ENCODE peak calls at places on chromosomes 2 and 18, in eight cellular contexts. One of them, this sample, is unnamed.

GRCh38 chr2:150601280-150602038 is 114.0 kb upstream of the RND3 start:
- DNase-seq in brain microvascular endothelial cell: peak
- DNase-seq in sigmoid colon: no peak
- DNase-seq in tibial artery: no peak
- DNase-seq in CD4-positive, alpha-beta T cell: no peak
- DNase-seq in bronchial epithelial cell: no peak
- DNase-seq in breast epithelium: no peak
- DNase-seq in BJ: peak
- DNase-seq in this sample: no peak

GRCh38 chr2:71674158-71674807 is 220.9 kb downstream of the DYSF start:
- DNase-seq in sigmoid colon: no peak
- DNase-seq in tibial artery: no peak
- DNase-seq in bronchial epithelial cell: no peak
- DNase-seq in brain microvascular endothelial cell: no peak
- DNase-seq in BJ: no peak
- DNase-seq in breast epithelium: no peak
- DNase-seq in CD4-positive, alpha-beta T cell: no peak
- DNase-seq in this sample: no peak

GRCh38 chr2:237731663-237732062 is 66.9 kb upstream of the RBM44 start:
- DNase-seq in bronchial epithelial cell: peak
- DNase-seq in brain microvascular endothelial cell: peak
- DNase-seq in tibial artery: no peak
- DNase-seq in sigmoid colon: peak
- DNase-seq in BJ: no peak
- DNase-seq in CD4-positive, alpha-beta T cell: no peak
- DNase-seq in breast epithelium: no peak
- DNase-seq in this sample: no peak

GRCh38 chr2:194883711-194884110 is 773.3 kb upstream of the SLC39A10 start:
- DNase-seq in sigmoid colon: no peak
- DNase-seq in bronchial epithelial cell: no peak
- DNase-seq in tibial artery: no peak
- DNase-seq in BJ: no peak
- DNase-seq in brain microvascular endothelial cell: no peak
- DNase-seq in breast epithelium: no peak
- DNase-seq in CD4-positive, alpha-beta T cell: no peak
- DNase-seq in this sample: no peak

GRCh38 chr2:157182204-157182709 is 75.2 kb upstream of the GALNT5 start:
- DNase-seq in brain microvascular endothelial cell: no peak
- DNase-seq in bronchial epithelial cell: no peak
- DNase-seq in sigmoid colon: no peak
- DNase-seq in BJ: no peak
- DNase-seq in tibial artery: no peak
- DNase-seq in CD4-positive, alpha-beta T cell: no peak
- DNase-seq in breast epithelium: no peak
- DNase-seq in this sample: no peak

GRCh38 chr18:72869786-72870185 is 2.0 kb upstream of the NETO1 start:
- DNase-seq in breast epithelium: no peak
- DNase-seq in BJ: no peak
- DNase-seq in tibial artery: no peak
- DNase-seq in bronchial epithelial cell: no peak
- DNase-seq in CD4-positive, alpha-beta T cell: no peak
- DNase-seq in sigmoid colon: no peak
- DNase-seq in brain microvascular endothelial cell: no peak
- DNase-seq in this sample: peak

GRCh38 chr18:3321133-3321812 is 59.3 kb downstream of the MYL12B start:
- DNase-seq in BJ: no peak
- DNase-seq in brain microvascular endothelial cell: peak
- DNase-seq in bronchial epithelial cell: peak
- DNase-seq in tibial artery: no peak
- DNase-seq in CD4-positive, alpha-beta T cell: no peak
- DNase-seq in breast epithelium: no peak
- DNase-seq in sigmoid colon: no peak
- DNase-seq in this sample: no peak

GRCh38 chr18:27363918-27364317 is 178.8 kb upstream of the CHST9 start:
- DNase-seq in brain microvascular endothelial cell: no peak
- DNase-seq in breast epithelium: no peak
- DNase-seq in sigmoid colon: no peak
- DNase-seq in bronchial epithelial cell: peak
- DNase-seq in CD4-positive, alpha-beta T cell: no peak
- DNase-seq in tibial artery: no peak
- DNase-seq in BJ: no peak
- DNase-seq in this sample: peak

GRCh38 chr2:215392164-215392563 is 43.7 kb downstream of the FN1 start:
- DNase-seq in sigmoid colon: no peak
- DNase-seq in breast epithelium: no peak
- DNase-seq in tibial artery: no peak
- DNase-seq in CD4-positive, alpha-beta T cell: no peak
- DNase-seq in bronchial epithelial cell: no peak
- DNase-seq in brain microvascular endothelial cell: no peak
- DNase-seq in BJ: no peak
- DNase-seq in this sample: no peak

GRCh38 chr2:215391531-215391930 is 44.3 kb downstream of the FN1 start:
- DNase-seq in brain microvascular endothelial cell: no peak
- DNase-seq in BJ: no peak
- DNase-seq in CD4-positive, alpha-beta T cell: no peak
- DNase-seq in sigmoid colon: no peak
- DNase-seq in tibial artery: no peak
- DNase-seq in bronchial epithelial cell: peak
- DNase-seq in breast epithelium: no peak
- DNase-seq in this sample: no peak

GRCh38 chr2:215390550-215390913 is 45.3 kb downstream of the FN1 start:
- DNase-seq in sigmoid colon: no peak
- DNase-seq in breast epithelium: no peak
- DNase-seq in BJ: no peak
- DNase-seq in bronchial epithelial cell: no peak
- DNase-seq in brain microvascular endothelial cell: no peak
- DNase-seq in CD4-positive, alpha-beta T cell: no peak
- DNase-seq in tibial artery: no peak
- DNase-seq in this sample: no peak

GRCh38 chr2:215394102-215394805 is 41.6 kb downstream of the FN1 start:
- DNase-seq in CD4-positive, alpha-beta T cell: no peak
- DNase-seq in breast epithelium: no peak
- DNase-seq in bronchial epithelial cell: no peak
- DNase-seq in tibial artery: no peak
- DNase-seq in BJ: no peak
- DNase-seq in brain microvascular endothelial cell: peak
- DNase-seq in sigmoid colon: no peak
- DNase-seq in this sample: no peak

GRCh38 chr2:215392687-215393270 is 43.1 kb downstream of the FN1 start:
- DNase-seq in breast epithelium: no peak
- DNase-seq in bronchial epithelial cell: no peak
- DNase-seq in sigmoid colon: no peak
- DNase-seq in BJ: no peak
- DNase-seq in tibial artery: no peak
- DNase-seq in brain microvascular endothelial cell: no peak
- DNase-seq in CD4-positive, alpha-beta T cell: no peak
- DNase-seq in this sample: no peak
- TF ChIP-seq CTCF in breast epithelium: no peak
- TF ChIP-seq CTCF in bronchial epithelial cell: no peak
- TF ChIP-seq CTCF in sigmoid colon: no peak
- TF ChIP-seq CTCF in BJ: no peak
- TF ChIP-seq CTCF in tibial artery: no peak
- TF ChIP-seq CTCF in brain microvascular endothelial cell: no peak
- TF ChIP-seq CTCF in CD4-positive, alpha-beta T cell: no peak
- TF ChIP-seq CTCF in this sample: no peak

GRCh38 chr2:218659988-218660358 is 490 bp downstream of the BCS1L start:
- DNase-seq in tibial artery: no peak
- DNase-seq in bronchial epithelial cell: no peak
- DNase-seq in brain microvascular endothelial cell: no peak
- DNase-seq in sigmoid colon: no peak
- DNase-seq in CD4-positive, alpha-beta T cell: no peak
- DNase-seq in BJ: no peak
- DNase-seq in breast epithelium: no peak
- DNase-seq in this sample: no peak

GRCh38 chr2:218662377-218662776 is 2.9 kb downstream of the BCS1L start:
- DNase-seq in CD4-positive, alpha-beta T cell: no peak
- DNase-seq in breast epithelium: no peak
- DNase-seq in brain microvascular endothelial cell: no peak
- DNase-seq in tibial artery: no peak
- DNase-seq in bronchial epithelial cell: no peak
- DNase-seq in BJ: no peak
- DNase-seq in sigmoid colon: peak
- DNase-seq in this sample: no peak

GRCh38 chr2:218659258-218659987 is at the start of the genes BCS1L and ZNF142:
- DNase-seq in breast epithelium: peak
- DNase-seq in sigmoid colon: peak
- DNase-seq in bronchial epithelial cell: peak
- DNase-seq in BJ: peak
- DNase-seq in CD4-positive, alpha-beta T cell: peak
- DNase-seq in tibial artery: peak
- DNase-seq in brain microvascular endothelial cell: peak
- DNase-seq in this sample: peak

GRCh38 chr2:218655751-218656150 is 3.7 kb downstream of the ZNF142 start:
- DNase-seq in CD4-positive, alpha-beta T cell: no peak
- DNase-seq in bronchial epithelial cell: no peak
- DNase-seq in sigmoid colon: no peak
- DNase-seq in tibial artery: no peak
- DNase-seq in brain microvascular endothelial cell: no peak
- DNase-seq in breast epithelium: no peak
- DNase-seq in BJ: no peak
- DNase-seq in this sample: no peak

GRCh38 chr2:218658671-218659257 is 659 bp downstream of the ZNF142 start:
- DNase-seq in BJ: no peak
- DNase-seq in tibial artery: no peak
- DNase-seq in bronchial epithelial cell: peak
- DNase-seq in CD4-positive, alpha-beta T cell: no peak
- DNase-seq in sigmoid colon: no peak
- DNase-seq in breast epithelium: no peak
- DNase-seq in brain microvascular endothelial cell: peak
- DNase-seq in this sample: peak
- TF ChIP-seq CTCF in BJ: peak
- TF ChIP-seq CTCF in tibial artery: no peak
- TF ChIP-seq CTCF in bronchial epithelial cell: peak
- TF ChIP-seq CTCF in CD4-positive, alpha-beta T cell: peak
- TF ChIP-seq CTCF in sigmoid colon: no peak
- TF ChIP-seq CTCF in breast epithelium: peak
- TF ChIP-seq CTCF in brain microvascular endothelial cell: peak
- TF ChIP-seq CTCF in this sample: peak

GRCh38 chr2:15548974-15549373 is 12.2 kb downstream of the NBAS start:
- DNase-seq in brain microvascular endothelial cell: no peak
- DNase-seq in tibial artery: no peak
- DNase-seq in breast epithelium: no peak
- DNase-seq in bronchial epithelial cell: no peak
- DNase-seq in BJ: no peak
- DNase-seq in sigmoid colon: no peak
- DNase-seq in CD4-positive, alpha-beta T cell: no peak
- DNase-seq in this sample: no peak

GRCh38 chr2:15544227-15544626 is 16.9 kb downstream of the NBAS start:
- DNase-seq in tibial artery: no peak
- DNase-seq in breast epithelium: no peak
- DNase-seq in bronchial epithelial cell: no peak
- DNase-seq in CD4-positive, alpha-beta T cell: no peak
- DNase-seq in sigmoid colon: no peak
- DNase-seq in BJ: no peak
- DNase-seq in brain microvascular endothelial cell: no peak
- DNase-seq in this sample: no peak

GRCh38 chr2:15547100-15547499 is 14.0 kb downstream of the NBAS start:
- DNase-seq in sigmoid colon: no peak
- DNase-seq in CD4-positive, alpha-beta T cell: no peak
- DNase-seq in breast epithelium: no peak
- DNase-seq in bronchial epithelial cell: peak
- DNase-seq in BJ: no peak
- DNase-seq in brain microvascular endothelial cell: no peak
- DNase-seq in tibial artery: no peak
- DNase-seq in this sample: no peak

GRCh38 chr2:15543541-15543940 is 17.6 kb downstream of the NBAS start:
- DNase-seq in breast epithelium: no peak
- DNase-seq in BJ: no peak
- DNase-seq in tibial artery: no peak
- DNase-seq in bronchial epithelial cell: no peak
- DNase-seq in CD4-positive, alpha-beta T cell: no peak
- DNase-seq in sigmoid colon: no peak
- DNase-seq in brain microvascular endothelial cell: no peak
- DNase-seq in this sample: no peak

DNA sequence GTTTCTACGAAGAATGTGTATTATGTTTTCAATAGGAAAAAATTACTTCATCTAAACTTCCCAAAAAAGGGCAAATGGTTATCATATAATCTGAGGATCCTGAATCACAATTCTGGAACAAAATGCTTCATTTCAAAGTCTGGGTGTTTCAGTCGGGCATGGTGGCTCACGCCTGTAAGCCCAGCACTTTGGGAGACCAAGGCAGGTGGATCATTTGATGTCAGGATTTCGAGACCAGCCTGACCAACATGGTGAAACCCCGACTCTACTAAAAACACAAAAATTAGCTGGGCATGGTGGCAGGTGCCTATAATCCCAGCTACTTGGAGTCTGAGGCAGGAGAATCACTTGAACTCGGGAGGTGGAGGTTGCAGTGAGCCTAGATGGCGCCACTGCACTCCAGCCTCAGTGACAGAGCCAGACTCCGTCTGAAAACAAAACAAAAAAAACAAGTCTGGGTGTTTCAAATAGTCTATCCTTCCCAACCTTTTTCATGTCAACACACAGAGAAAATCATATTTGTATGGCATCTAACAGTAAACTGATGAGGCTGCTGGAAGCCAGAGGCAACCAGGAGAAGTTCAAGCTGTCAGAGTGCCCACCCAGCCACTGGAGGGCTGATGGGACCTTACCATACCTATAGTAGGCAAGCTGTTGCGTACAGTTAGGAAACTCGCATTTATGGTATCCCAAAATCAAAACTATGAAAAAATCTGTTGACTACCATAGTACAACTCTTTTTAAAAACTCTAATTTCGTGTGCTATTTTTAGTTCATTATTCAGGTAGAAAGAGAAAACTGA is 14.6 kb downstream of the NBAS start:
- DNase-seq in brain microvascular endothelial cell: no peak
- DNase-seq in CD4-positive, alpha-beta T cell: no peak
- DNase-seq in BJ: no peak
- DNase-seq in sigmoid colon: no peak
- DNase-seq in breast epithelium: no peak
- DNase-seq in bronchial epithelial cell: no peak
- DNase-seq in tibial artery: no peak
- DNase-seq in this sample: no peak
- TF ChIP-seq CTCF in brain microvascular endothelial cell: peak
- TF ChIP-seq CTCF in CD4-positive, alpha-beta T cell: no peak
- TF ChIP-seq CTCF in BJ: no peak
- TF ChIP-seq CTCF in sigmoid colon: no peak
- TF ChIP-seq CTCF in breast epithelium: no peak
- TF ChIP-seq CTCF in bronchial epithelial cell: peak
- TF ChIP-seq CTCF in tibial artery: no peak
- TF ChIP-seq CTCF in this sample: no peak

GRCh38 chr2:207051345-207051959 is 112.1 kb downstream of the CPO start:
- DNase-seq in sigmoid colon: no peak
- DNase-seq in BJ: no peak
- DNase-seq in CD4-positive, alpha-beta T cell: no peak
- DNase-seq in bronchial epithelial cell: peak
- DNase-seq in brain microvascular endothelial cell: peak
- DNase-seq in breast epithelium: no peak
- DNase-seq in tibial artery: no peak
- DNase-seq in this sample: no peak

GRCh38 chr2:207055254-207055653 is 110.5 kb downstream of the KLF7 start:
- DNase-seq in breast epithelium: no peak
- DNase-seq in brain microvascular endothelial cell: no peak
- DNase-seq in BJ: no peak
- DNase-seq in CD4-positive, alpha-beta T cell: no peak
- DNase-seq in tibial artery: no peak
- DNase-seq in bronchial epithelial cell: no peak
- DNase-seq in sigmoid colon: no peak
- DNase-seq in this sample: no peak

GRCh38 chr2:207049122-207049521 is 109.8 kb downstream of the CPO start:
- DNase-seq in breast epithelium: no peak
- DNase-seq in CD4-positive, alpha-beta T cell: no peak
- DNase-seq in tibial artery: no peak
- DNase-seq in bronchial epithelial cell: no peak
- DNase-seq in brain microvascular endothelial cell: no peak
- DNase-seq in BJ: no peak
- DNase-seq in sigmoid colon: no peak
- DNase-seq in this sample: no peak

GRCh38 chr2:207054521-207054920 is 111.2 kb downstream of the KLF7 start:
- DNase-seq in sigmoid colon: no peak
- DNase-seq in BJ: no peak
- DNase-seq in CD4-positive, alpha-beta T cell: no peak
- DNase-seq in brain microvascular endothelial cell: peak
- DNase-seq in bronchial epithelial cell: peak
- DNase-seq in breast epithelium: no peak
- DNase-seq in tibial artery: no peak
- DNase-seq in this sample: no peak
- TF ChIP-seq CTCF in sigmoid colon: no peak
- TF ChIP-seq CTCF in BJ: no peak
- TF ChIP-seq CTCF in CD4-positive, alpha-beta T cell: no peak
- TF ChIP-seq CTCF in brain microvascular endothelial cell: no peak
- TF ChIP-seq CTCF in bronchial epithelial cell: no peak
- TF ChIP-seq CTCF in breast epithelium: no peak
- TF ChIP-seq CTCF in tibial artery: no peak
- TF ChIP-seq CTCF in this sample: no peak